ENCODE peak calls at places on chromosomes 11 and 22, in six cellular contexts. One of them, this sample, is unnamed.

GRCh38 chr11:34548278-34548677 is 34.7 kb upstream of the ELF5 start:
- DNase-seq in HTR-8/SVneo: no peak
- DNase-seq in RWPE1: no peak
- DNase-seq in SK-MEL-5: no peak
- DNase-seq in Panc1: no peak
- DNase-seq in brain microvascular endothelial cell: no peak
- DNase-seq in this sample: no peak

GRCh38 chr11:64887757-64888405 is 9.5 kb upstream of the EHD1 start:
- DNase-seq in HTR-8/SVneo: peak
- DNase-seq in RWPE1: peak
- DNase-seq in SK-MEL-5: peak
- DNase-seq in Panc1: no peak
- DNase-seq in brain microvascular endothelial cell: peak
- DNase-seq in this sample: peak

GRCh38 chr11:114302663-114303062 is 6.5 kb downstream of the NNMT start:
- DNase-seq in HTR-8/SVneo: no peak
- DNase-seq in RWPE1: no peak
- DNase-seq in SK-MEL-5: no peak
- DNase-seq in Panc1: no peak
- DNase-seq in brain microvascular endothelial cell: no peak
- DNase-seq in this sample: no peak

GRCh38 chr22:46665151-46665695 is 45.0 kb downstream of the GRAMD4 start:
- DNase-seq in HTR-8/SVneo: no peak
- DNase-seq in RWPE1: no peak
- DNase-seq in SK-MEL-5: no peak
- DNase-seq in Panc1: no peak
- DNase-seq in brain microvascular endothelial cell: no peak
- DNase-seq in this sample: no peak

GRCh38 chr22:50282361-50283144 is 12.4 kb upstream of the MAPK11 start:
- DNase-seq in HTR-8/SVneo: peak
- DNase-seq in RWPE1: peak
- DNase-seq in SK-MEL-5: no peak
- DNase-seq in Panc1: no peak
- DNase-seq in brain microvascular endothelial cell: peak
- DNase-seq in this sample: no peak

GRCh38 chr11:46249103-46249942 is 28.1 kb upstream of the CREB3L1 start:
- DNase-seq in HTR-8/SVneo: no peak
- DNase-seq in RWPE1: no peak
- DNase-seq in SK-MEL-5: peak
- DNase-seq in Panc1: no peak
- DNase-seq in brain microvascular endothelial cell: peak
- DNase-seq in this sample: no peak

GRCh38 chr22:41508770-41509170 is 35.5 kb downstream of the POLR3H start:
- DNase-seq in HTR-8/SVneo: no peak
- DNase-seq in RWPE1: no peak
- DNase-seq in SK-MEL-5: no peak
- DNase-seq in Panc1: no peak
- DNase-seq in brain microvascular endothelial cell: no peak
- DNase-seq in this sample: peak

GRCh38 chr11:126495806-126496205 is 140.3 kb downstream of the ST3GAL4 start:
- DNase-seq in HTR-8/SVneo: no peak
- DNase-seq in RWPE1: no peak
- DNase-seq in SK-MEL-5: no peak
- DNase-seq in Panc1: no peak
- DNase-seq in brain microvascular endothelial cell: no peak
- DNase-seq in this sample: no peak

GRCh38 chr11:32200448-32200847 is 109.6 kb downstream of the RCN1 start:
- DNase-seq in HTR-8/SVneo: no peak
- DNase-seq in RWPE1: no peak
- DNase-seq in SK-MEL-5: no peak
- DNase-seq in Panc1: no peak
- DNase-seq in brain microvascular endothelial cell: no peak
- DNase-seq in this sample: no peak

GRCh38 chr11:287821-288327 is 1.1 kb upstream of the PGGHG start:
- DNase-seq in HTR-8/SVneo: no peak
- DNase-seq in RWPE1: no peak
- DNase-seq in SK-MEL-5: no peak
- DNase-seq in Panc1: no peak
- DNase-seq in brain microvascular endothelial cell: no peak
- DNase-seq in this sample: peak

GRCh38 chr11:61657566-61657965 is 22.6 kb upstream of the DAGLA start:
- DNase-seq in HTR-8/SVneo: no peak
- DNase-seq in RWPE1: no peak
- DNase-seq in SK-MEL-5: peak
- DNase-seq in Panc1: no peak
- DNase-seq in brain microvascular endothelial cell: no peak
- DNase-seq in this sample: no peak

GRCh38 chr11:14546672-14547071 is 26.5 kb upstream of the PSMA1 start:
- DNase-seq in HTR-8/SVneo: no peak
- DNase-seq in RWPE1: no peak
- DNase-seq in SK-MEL-5: no peak
- DNase-seq in Panc1: no peak
- DNase-seq in brain microvascular endothelial cell: no peak
- DNase-seq in this sample: no peak

GRCh38 chr11:44833869-44834452 is 107.2 kb downstream of the TSPAN18 start:
- DNase-seq in HTR-8/SVneo: no peak
- DNase-seq in RWPE1: peak
- DNase-seq in SK-MEL-5: no peak
- DNase-seq in Panc1: no peak
- DNase-seq in brain microvascular endothelial cell: no peak
- DNase-seq in this sample: no peak

GRCh38 chr11:95568236-95568635 is 221.3 kb downstream of the FAM76B start:
- DNase-seq in HTR-8/SVneo: no peak
- DNase-seq in RWPE1: no peak
- DNase-seq in SK-MEL-5: no peak
- DNase-seq in Panc1: no peak
- DNase-seq in brain microvascular endothelial cell: no peak
- DNase-seq in this sample: no peak

GRCh38 chr11:62560566-62561103 is 13.1 kb downstream of the EEF1G start:
- DNase-seq in HTR-8/SVneo: peak
- DNase-seq in RWPE1: peak
- DNase-seq in SK-MEL-5: peak
- DNase-seq in Panc1: peak
- DNase-seq in brain microvascular endothelial cell: peak
- DNase-seq in this sample: peak

GRCh38 chr11:1370186-1371025 is 19.3 kb upstream of the BRSK2 start:
- DNase-seq in HTR-8/SVneo: no peak
- DNase-seq in RWPE1: no peak
- DNase-seq in SK-MEL-5: no peak
- DNase-seq in Panc1: no peak
- DNase-seq in brain microvascular endothelial cell: no peak
- DNase-seq in this sample: no peak

GRCh38 chr11:26865703-26866102 is 128.2 kb upstream of the FIBIN start:
- DNase-seq in HTR-8/SVneo: no peak
- DNase-seq in RWPE1: no peak
- DNase-seq in SK-MEL-5: no peak
- DNase-seq in Panc1: no peak
- DNase-seq in brain microvascular endothelial cell: no peak
- DNase-seq in this sample: no peak

GRCh38 chr22:27651486-27651885 is 150.1 kb downstream of the MN1 start:
- DNase-seq in HTR-8/SVneo: no peak
- DNase-seq in RWPE1: no peak
- DNase-seq in SK-MEL-5: no peak
- DNase-seq in Panc1: no peak
- DNase-seq in brain microvascular endothelial cell: no peak
- DNase-seq in this sample: no peak

GRCh38 chr11:3942956-3943497 is 87.6 kb downstream of the STIM1 start:
- DNase-seq in HTR-8/SVneo: no peak
- DNase-seq in RWPE1: no peak
- DNase-seq in SK-MEL-5: no peak
- DNase-seq in Panc1: no peak
- DNase-seq in brain microvascular endothelial cell: no peak
- DNase-seq in this sample: no peak

GRCh38 chr22:37569009-37569920 is 9.0 kb downstream of the CDC42EP1 start:
- DNase-seq in HTR-8/SVneo: no peak
- DNase-seq in RWPE1: no peak
- DNase-seq in SK-MEL-5: no peak
- DNase-seq in Panc1: no peak
- DNase-seq in brain microvascular endothelial cell: no peak
- DNase-seq in this sample: peak

GRCh38 chr11:111612211-111612610 is 10.0 kb downstream of the SIK2 start:
- DNase-seq in HTR-8/SVneo: no peak
- DNase-seq in RWPE1: no peak
- DNase-seq in SK-MEL-5: peak
- DNase-seq in Panc1: no peak
- DNase-seq in brain microvascular endothelial cell: no peak
- DNase-seq in this sample: no peak

GRCh38 chr11:43130616-43131015 is 181.2 kb upstream of the API5 start:
- DNase-seq in HTR-8/SVneo: no peak
- DNase-seq in RWPE1: no peak
- DNase-seq in SK-MEL-5: peak
- DNase-seq in Panc1: no peak
- DNase-seq in brain microvascular endothelial cell: no peak
- DNase-seq in this sample: peak

GRCh38 chr11:13427440-13427839 is 35.6 kb downstream of the BTBD10 start:
- DNase-seq in HTR-8/SVneo: no peak
- DNase-seq in RWPE1: no peak
- DNase-seq in SK-MEL-5: no peak
- DNase-seq in Panc1: no peak
- DNase-seq in brain microvascular endothelial cell: no peak
- DNase-seq in this sample: no peak

GRCh38 chr11:96105197-96105895 is 181.4 kb upstream of the MTMR2 start:
- DNase-seq in HTR-8/SVneo: no peak
- DNase-seq in RWPE1: no peak
- DNase-seq in SK-MEL-5: peak
- DNase-seq in Panc1: no peak
- DNase-seq in brain microvascular endothelial cell: no peak
- DNase-seq in this sample: no peak

GRCh38 chr22:47136050-47136449 is 373.6 kb downstream of the TBC1D22A start:
- DNase-seq in HTR-8/SVneo: no peak
- DNase-seq in RWPE1: no peak
- DNase-seq in SK-MEL-5: no peak
- DNase-seq in Panc1: no peak
- DNase-seq in brain microvascular endothelial cell: no peak
- DNase-seq in this sample: no peak

GRCh38 chr11:67613960-67614715 is 7.4 kb downstream of the NDUFV1 start:
- DNase-seq in HTR-8/SVneo: peak
- DNase-seq in RWPE1: peak
- DNase-seq in SK-MEL-5: peak
- DNase-seq in Panc1: no peak
- DNase-seq in brain microvascular endothelial cell: peak
- DNase-seq in this sample: peak

GRCh38 chr11:36702330-36703054 is 104.5 kb upstream of the RAG2 start:
- DNase-seq in HTR-8/SVneo: peak
- DNase-seq in RWPE1: peak
- DNase-seq in SK-MEL-5: peak
- DNase-seq in Panc1: peak
- DNase-seq in brain microvascular endothelial cell: peak
- DNase-seq in this sample: peak

GRCh38 chr11:1171223-1171984 is 13.7 kb downstream of the MUC5AC start:
- DNase-seq in HTR-8/SVneo: no peak
- DNase-seq in RWPE1: no peak
- DNase-seq in SK-MEL-5: no peak
- DNase-seq in Panc1: no peak
- DNase-seq in brain microvascular endothelial cell: no peak
- DNase-seq in this sample: no peak

GRCh38 chr11:44936527-44936926 is 14.2 kb downstream of the TP53I11 start:
- DNase-seq in HTR-8/SVneo: no peak
- DNase-seq in RWPE1: peak
- DNase-seq in SK-MEL-5: peak
- DNase-seq in Panc1: peak
- DNase-seq in brain microvascular endothelial cell: peak
- DNase-seq in this sample: peak

GRCh38 chr11:29959488-29959887 is 57.3 kb downstream of the KCNA4 start:
- DNase-seq in HTR-8/SVneo: no peak
- DNase-seq in RWPE1: no peak
- DNase-seq in SK-MEL-5: no peak
- DNase-seq in Panc1: no peak
- DNase-seq in brain microvascular endothelial cell: no peak
- DNase-seq in this sample: no peak

GRCh38 chr11:2807276-2807681 is 78.3 kb downstream of the CDKN1C start:
- DNase-seq in HTR-8/SVneo: no peak
- DNase-seq in RWPE1: no peak
- DNase-seq in SK-MEL-5: no peak
- DNase-seq in Panc1: no peak
- DNase-seq in brain microvascular endothelial cell: no peak
- DNase-seq in this sample: peak

GRCh38 chr22:16915711-16916110 is 90.5 kb upstream of the XKR3 start:
- DNase-seq in HTR-8/SVneo: no peak
- DNase-seq in RWPE1: no peak
- DNase-seq in SK-MEL-5: no peak
- DNase-seq in Panc1: no peak
- DNase-seq in brain microvascular endothelial cell: no peak
- DNase-seq in this sample: no peak

GRCh38 chr22:27603823-27604190 is 197.7 kb downstream of the MN1 start:
- DNase-seq in HTR-8/SVneo: no peak
- DNase-seq in RWPE1: no peak
- DNase-seq in SK-MEL-5: no peak
- DNase-seq in Panc1: no peak
- DNase-seq in brain microvascular endothelial cell: peak
- DNase-seq in this sample: no peak

GRCh38 chr22:30970356-30970746 is 1.3 kb downstream of the TUG1 start:
- DNase-seq in HTR-8/SVneo: no peak
- DNase-seq in RWPE1: no peak
- DNase-seq in SK-MEL-5: no peak
- DNase-seq in Panc1: no peak
- DNase-seq in brain microvascular endothelial cell: no peak
- DNase-seq in this sample: no peak

GRCh38 chr22:35306350-35306967 is 6.8 kb downstream of the TOM1 start:
- DNase-seq in HTR-8/SVneo: no peak
- DNase-seq in RWPE1: no peak
- DNase-seq in SK-MEL-5: no peak
- DNase-seq in Panc1: no peak
- DNase-seq in brain microvascular endothelial cell: peak
- DNase-seq in this sample: no peak

GRCh38 chr11:66868726-66869291 is 11.9 kb downstream of the LRFN4 start:
- DNase-seq in HTR-8/SVneo: no peak
- DNase-seq in RWPE1: peak
- DNase-seq in SK-MEL-5: peak
- DNase-seq in Panc1: no peak
- DNase-seq in brain microvascular endothelial cell: no peak
- DNase-seq in this sample: peak

GRCh38 chr22:25076281-25076680 is 123.4 kb upstream of the CRYBB3 start:
- DNase-seq in HTR-8/SVneo: no peak
- DNase-seq in RWPE1: no peak
- DNase-seq in SK-MEL-5: no peak
- DNase-seq in Panc1: no peak
- DNase-seq in brain microvascular endothelial cell: no peak
- DNase-seq in this sample: no peak

GRCh38 chr11:106017088-106017487 is 5.0 kb downstream of the MSANTD4 start:
- DNase-seq in HTR-8/SVneo: no peak
- DNase-seq in RWPE1: no peak
- DNase-seq in SK-MEL-5: no peak
- DNase-seq in Panc1: no peak
- DNase-seq in brain microvascular endothelial cell: no peak
- DNase-seq in this sample: no peak

This sample was measured in head of caudate nucleus.